ENCODE peak calls at places on chromosomes 2 and 18, in four cellular contexts. D, J, I and F are unnamed samples.

GRCh38 chr2:184611221-184612085 is 13.1 kb downstream of the ZNF804A start:
- DNase-seq in J (no peak), D (no peak), I (no peak), F (no peak)

GRCh38 chr2:84880645-84881521 is at the start of gene TRABD2A:
- DNase-seq in I (no peak), D (no peak), J (no peak), F (peak; percentile 87)

GRCh38 chr2:36427790-36428243 is 72.2 kb downstream of the CRIM1 start:
- DNase-seq in J (no peak), D (no peak), I (no peak), F (no peak)

GRCh38 chr2:10016001-10016801 is 27.1 kb upstream of the KLF11 start:
- DNase-seq in D (no peak), J (no peak), I (no peak), F (no peak)

GRCh38 chr2:134792147-134792546 is 46.3 kb upstream of the ACMSD start:
- DNase-seq in I (no peak), J (no peak), D (no peak), F (no peak)

GRCh38 chr2:33126973-33127372 is 180.2 kb downstream of the LTBP1 start:
- DNase-seq in J (no peak), D (no peak), I (no peak), F (no peak)

GRCh38 chr2:114426756-114427155 is 15.7 kb upstream of the DPP10 start:
- DNase-seq in I (no peak), J (peak; percentile 68), D (peak; percentile 18), F (no peak)

GRCh38 chr2:128004509-128004908 is 23.4 kb downstream of the SAP130 start:
- DNase-seq in D (no peak), J (no peak), I (no peak), F (no peak)

GRCh38 chr18:75072672-75073371 is 136.1 kb downstream of the PTGR3 start:
- DNase-seq in I (no peak), D (no peak), J (peak; percentile 6), F (no peak)

GRCh38 chr2:218886461-218886947 is 5.9 kb downstream of the WNT10A start:
- DNase-seq in J (no peak), I (no peak), D (no peak), F (peak; percentile 67)

GRCh38 chr2:215218587-215219577 is 80.5 kb upstream of the ABCA12 start:
- DNase-seq in J (no peak), D (no peak), I (no peak), F (no peak)

GRCh38 chr2:1655461-1655860 is 88.9 kb downstream of the PXDN start:
- DNase-seq in J (no peak), D (no peak), I (no peak), F (no peak)
- H3K36me3 ChIP-seq in J (no peaks in the 10 kb centered on the region), D (no peaks in the 10 kb centered on the region), I (peaks cover 18% of the 10 kb centered on the region), F (peaks cover 10% of the 10 kb centered on the region)

DNA sequence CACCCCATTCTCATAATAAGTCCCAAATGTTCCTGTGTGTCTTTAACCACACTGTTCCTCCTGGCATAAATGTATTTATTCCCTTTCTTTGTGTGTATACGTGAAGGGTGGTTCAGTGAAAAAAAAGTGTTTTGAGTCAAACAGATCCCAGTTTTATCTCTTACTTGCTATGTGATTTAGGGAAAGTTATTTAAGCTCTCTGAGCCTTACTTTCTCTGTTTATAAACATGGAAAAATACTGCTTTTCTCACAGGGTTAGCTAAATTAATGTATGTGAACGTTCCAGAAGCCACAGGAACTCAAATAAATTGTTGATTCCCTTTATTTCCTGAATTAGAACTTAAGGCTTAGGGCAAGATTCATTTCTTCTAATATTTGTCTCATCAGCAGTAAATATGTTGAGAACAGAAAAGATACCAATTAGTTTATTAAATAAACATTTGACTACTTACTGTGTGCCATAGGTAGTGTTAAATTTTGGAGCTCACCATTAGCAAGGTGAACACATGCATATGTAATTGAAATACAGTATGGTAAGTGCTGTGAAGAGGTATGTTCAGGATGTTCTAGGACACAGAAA is 33.2 kb downstream of the RALBP1 start:
- DNase-seq in J (no peak), D (no peak), I (no peak), F (no peak)
- H3K4me3 ChIP-seq in J (no peak overlapping the region), D (no peak overlapping the region), I (no peak overlapping the region), F (no peak overlapping the region)

DNA sequence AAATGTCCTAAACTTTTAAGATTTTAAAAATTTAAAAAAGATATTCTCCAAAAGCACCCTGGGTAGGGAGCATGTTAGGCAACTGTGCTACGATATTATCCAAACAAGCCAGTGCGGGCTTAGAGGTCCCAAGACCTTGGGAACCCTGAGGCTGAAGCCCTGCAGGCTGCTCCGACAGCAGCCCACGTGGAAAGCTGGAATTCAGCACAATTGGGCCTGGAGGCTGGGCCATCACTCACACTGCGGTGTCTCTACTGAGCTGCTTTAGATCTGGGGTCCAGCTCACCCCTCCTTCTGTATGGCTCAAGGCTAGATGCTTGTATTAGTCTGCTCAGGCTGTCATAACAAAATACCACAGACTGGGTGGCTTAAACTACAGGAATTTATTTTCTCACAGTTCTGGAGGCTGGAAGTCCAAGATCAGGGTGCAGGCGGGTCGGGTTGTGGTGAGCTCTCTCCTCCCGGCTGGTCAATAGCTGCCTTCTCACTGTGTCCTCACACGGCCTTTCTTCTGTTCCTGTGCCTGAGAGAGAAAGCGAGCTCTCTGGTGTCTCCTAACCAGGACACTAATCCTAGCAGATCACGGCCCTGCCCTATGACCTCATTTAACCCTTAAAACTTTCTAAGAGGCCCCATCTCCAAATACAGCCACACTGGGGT is 42.5 kb downstream of the DPYSL5 start:
- DNase-seq in I (no peak), J (no peak), D (no peak), F (no peak)
- H3K27me3 ChIP-seq in I (no peaks in the 10 kb centered on the region), J (no peaks in the 10 kb centered on the region), D (no peaks in the 10 kb centered on the region), F (no peaks in the 10 kb centered on the region)

GRCh38 chr2:168220971-168221819 is 26.2 kb downstream of the STK39 start:
- DNase-seq in I (no peak), D (no peak), J (no peak), F (no peak)
- H3K36me3 ChIP-seq in I (no peaks in the 10 kb centered on the region), D (no peaks in the 10 kb centered on the region), J (no peaks in the 10 kb centered on the region), F (no peaks in the 10 kb centered on the region)